ENCODE peak calls at places on chromosomes 3 and 15, in seven cellular contexts. Q is 8988T; B is stimulated activated CD4-positive, alpha-beta T cell treated with anti-CD3 and anti-CD28 coated beads, Interleukin-15, amount 100 ng/mL, for 24 hours; O is AG04450; F is activated CD4-positive, CD25-positive, alpha-beta regulatory T cell treated with anti-CD3 and anti-CD28 coated beads, Interleukin-2, amount 50 U/mL, for 72 hours; D is EH; T is iris pigment epithelial cell. V is an unnamed sample.

GRCh38 chr15:91553455-91553854 is 300.1 kb upstream of the SLCO3A1 start:
- DNase-seq in Q (no peak), B (no peak), O (no peak), F (no peak), D (no peak), T (no peak), V (no peak)

GRCh38 chr3:192731233-192731632 is 3.9 kb upstream of the FGF12 start:
- DNase-seq in Q (no peak), B (no peak), O (no peak), F (no peak), D (no peak), T (no peak), V (no peak)

GRCh38 chr3:177523072-177523675 is 325.9 kb upstream of the TBL1XR1 start:
- DNase-seq in Q (no peak), B (no peak), O (no peak), F (no peak), D (peak), T (peak), V (no peak)

GRCh38 chr15:72489943-72490554 is 15.9 kb downstream of the ARIH1 start:
- DNase-seq in Q (no peak), B (no peak), O (no peak), F (no peak), D (no peak), T (no peak), V (no peak)

GRCh38 chr3:103685940-103686339 is 1251.1 kb downstream of the ZPLD1 start:
- DNase-seq in Q (no peak), B (no peak), O (no peak), F (no peak), D (no peak), T (no peak), V (no peak)

GRCh38 chr3:48151807-48152427 is 36.3 kb downstream of the CDC25A start:
- DNase-seq in Q (no peak), B (no peak), O (no peak), F (no peak), D (no peak), T (no peak), V (no peak)

GRCh38 chr15:92098869-92099268 is 245.4 kb downstream of the SLCO3A1 start:
- DNase-seq in Q (no peak), B (no peak), O (no peak), F (no peak), D (no peak), T (no peak), V (no peak)

GRCh38 chr3:123397921-123398785 is 50.7 kb downstream of the ADCY5 start:
- DNase-seq in Q (no peak), B (no peak), O (no peak), F (no peak), D (peak), T (no peak), V (no peak)

V was measured in EL.